ENCODE peak calls at places on chromosomes 11 and 22, in four cellular contexts. E is K562, M is HepG2, L is GM12878. A is an unnamed sample.

GRCh38 chr11:130178441-130178971 is 18.9 kb downstream of the ST14 start:
- DNase-seq in E (no peak), M (no peak), L (no peak), A (no peak)

GRCh38 chr22:37599161-37599560 is 9.5 kb upstream of the GGA1 start:
- DNase-seq in E (no peak), M (no peak), L (no peak), A (no peak)

GRCh38 chr11:93570759-93571413 is 27.7 kb upstream of the SMCO4 start:
- DNase-seq in E (no peak), M (peak; percentile 90), L (no peak), A (no peak)

GRCh38 chr11:5486003-5486402 is 2.5 kb upstream of the OR52D1 start:
- DNase-seq in E (no peak), M (no peak), L (no peak), A (no peak)

GRCh38 chr22:41935015-41935908 is 8.7 kb upstream of the TNFRSF13C start:
- DNase-seq in E (no peak), M (no peak), L (no peak), A (no peak)

GRCh38 chr22:47165998-47166397 is 403.5 kb downstream of the TBC1D22A start:
- DNase-seq in E (no peak), M (no peak), L (no peak), A (no peak)

GRCh38 chr11:15194671-15195415 is 80.1 kb downstream of the INSC start:
- DNase-seq in E (no peak), M (no peak), L (no peak), A (peak; percentile 2)

GRCh38 chr11:75035911-75036536 is 47.3 kb downstream of the NEU3 start:
- DNase-seq in E (no peak), M (no peak), L (no peak), A (no peak)

GRCh38 chr22:27113211-27114030 is 456.0 kb downstream of the MIAT start:
- DNase-seq in E (no peak), M (peak; percentile 63), L (no peak), A (no peak)

GRCh38 chr11:33779849-33780528 is 5.7 kb upstream of the FBXO3 start:
- DNase-seq in E (no peak), M (peak; percentile 11), L (no peak), A (no peak)

GRCh38 chr11:47003180-47003877 is 66.8 kb downstream of the CSTPP1 start:
- DNase-seq in E (peak; percentile 45), M (no peak), L (no peak), A (no peak)

GRCh38 chr22:46737976-46738641 is at the start of gene CERK:
- DNase-seq in E (peak; percentile 81), M (peak; percentile 36), L (no peak), A (peak; percentile 74)

GRCh38 chr11:9784602-9785315 is 120.9 kb downstream of the SWAP70 start:
- DNase-seq in E (peak; percentile 55), M (no peak), L (no peak), A (no peak)

GRCh38 chr11:125379565-125380343 is 116.3 kb downstream of the FEZ1 start:
- DNase-seq in E (no peak), M (no peak), L (no peak), A (no peak)

GRCh38 chr11:15843309-15843857 is 513.0 kb downstream of the SOX6 start:
- DNase-seq in E (no peak), M (no peak), L (no peak), A (no peak)

GRCh38 chr11:58498464-58498863 is 9.4 kb downstream of the OR5B21 start:
- DNase-seq in E (no peak), M (no peak), L (no peak), A (no peak)

GRCh38 chr11:35487532-35488078 is 37.8 kb downstream of the PAMR1 start:
- DNase-seq in E (no peak), M (peak; percentile 7), L (no peak), A (peak; percentile 39)

GRCh38 chr11:65224939-65225283 is 36.9 kb upstream of the POLA2 start:
- DNase-seq in E (peak; percentile 55), M (no peak), L (no peak), A (no peak)

GRCh38 chr22:24165673-24166072 is 15.6 kb upstream of the SUSD2 start:
- DNase-seq in E (no peak), M (no peak), L (no peak), A (no peak)

GRCh38 chr22:46381142-46381541 is 45.6 kb downstream of the TRMU start:
- DNase-seq in E (no peak), M (no peak), L (no peak), A (no peak)

GRCh38 chr22:29938285-29938693 is 55.3 kb downstream of the MTMR3 start:
- DNase-seq in E (no peak), M (no peak), L (peak; percentile 54), A (no peak)

GRCh38 chr11:71977743-71978418 is 20.8 kb upstream of the IL18BP start:
- DNase-seq in E (peak; percentile 37), M (peak; percentile 36), L (peak; percentile 30), A (peak; percentile 52)

GRCh38 chr11:69055598-69056516 is 7.1 kb downstream of the TPCN2 start:
- DNase-seq in E (no peak), M (no peak), L (peak; percentile 94), A (no peak)

GRCh38 chr22:27242111-27242436 is 559.5 kb downstream of the MN1 start:
- DNase-seq in E (no peak), M (no peak), L (no peak), A (no peak)

GRCh38 chr11:21289686-21290085 is 620.3 kb downstream of the NELL1 start:
- DNase-seq in E (no peak), M (no peak), L (no peak), A (no peak)

GRCh38 chr11:126393143-126393542 is 37.7 kb downstream of the ST3GAL4 start:
- DNase-seq in E (no peak), M (no peak), L (no peak), A (no peak)

GRCh38 chr11:398826-399225 is 4.8 kb downstream of the PKP3 start:
- DNase-seq in E (no peak), M (no peak), L (no peak), A (no peak)

GRCh38 chr11:86360775-86361395 is 13.8 kb upstream of the CCDC81 start:
- DNase-seq in E (no peak), M (peak; percentile 6), L (no peak), A (no peak)

GRCh38 chr22:46340676-46341075 is 5.2 kb downstream of the TRMU start:
- DNase-seq in E (no peak), M (no peak), L (no peak), A (no peak)

GRCh38 chr22:36239401-36240171 is at the start of gene APOL2:
- DNase-seq in E (peak; percentile 84), M (peak; percentile 94), L (peak; percentile 75), A (peak; percentile 83)

GRCh38 chr22:36236338-36237319 is 2.7 kb downstream of the APOL2 start:
- DNase-seq in E (no peak), M (no peak), L (no peak), A (no peak)

GRCh38 chr22:36237462-36238347 is 1.6 kb downstream of the APOL2 start:
- DNase-seq in E (no peak), M (no peak), L (no peak), A (no peak)

GRCh38 chr22:36238348-36239149 is 778 bp downstream of the APOL2 start:
- DNase-seq in E (peak; percentile 36), M (no peak), L (no peak), A (no peak)

GRCh38 chr22:36239150-36239400 is 252 bp downstream of the APOL2 start:
- DNase-seq in E (no peak), M (no peak), L (no peak), A (no peak)
- TF ChIP-seq CBX5 in E (no peak), M (no peak), L (no peak), A (no peak)

GRCh38 chr11:120332822-120333716 is 3.1 kb upstream of the ARHGEF12 start:
- DNase-seq in E (no peak), M (no peak), L (no peak), A (no peak)
- TF ChIP-seq CBX5 in E (no peak), M (no peak), L (no peak), A (no peak)

DNA sequence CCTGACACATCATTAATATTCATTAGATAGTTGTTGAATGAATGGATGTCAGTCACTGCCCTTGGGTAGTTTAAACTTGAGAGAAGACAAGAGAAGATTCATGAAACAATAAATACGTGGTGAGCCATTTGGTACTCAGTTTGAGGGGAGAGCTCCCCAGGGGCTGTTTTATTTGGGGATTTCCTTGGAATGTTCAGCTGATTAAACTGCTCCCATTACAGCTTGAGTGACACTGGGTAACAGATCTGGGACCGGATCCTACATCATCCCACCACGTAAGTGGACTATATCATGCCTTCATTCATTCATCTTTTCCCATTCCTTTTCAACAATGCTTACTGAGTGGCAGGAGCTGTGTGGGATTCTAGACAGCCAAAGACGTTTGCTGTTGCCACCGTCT is 162.0 kb downstream of the FAT3 start:
- DNase-seq in E (no peak), M (no peak), L (no peak), A (no peak)
- TF ChIP-seq CBX5 in E (no peak), M (no peak), L (no peak), A (no peak)

DNA sequence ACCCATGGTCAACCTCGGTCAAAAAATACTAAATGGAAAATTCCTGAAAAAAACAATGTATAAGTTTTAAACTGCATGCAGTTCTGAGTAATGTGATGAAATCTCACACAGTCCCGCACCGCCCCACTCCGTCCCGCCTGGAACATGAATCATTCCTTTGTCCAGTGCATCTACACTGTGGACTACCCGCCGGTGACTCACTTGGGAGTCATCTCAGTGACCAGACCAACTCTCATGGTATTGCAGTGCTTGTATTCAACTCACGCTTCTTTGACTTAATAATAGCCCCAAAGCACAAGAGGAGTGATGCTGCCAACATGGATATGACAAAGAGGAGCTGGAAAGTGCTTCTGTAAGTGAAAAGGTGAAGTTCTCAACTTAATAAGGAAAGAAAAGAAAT is 48.8 kb downstream of the ARHGAP32 start:
- DNase-seq in E (no peak), M (peak; percentile 97), L (no peak), A (peak; percentile 17)
- TF ChIP-seq CBX5 in E (no peak), M (peak; percentile 33), L (no peak), A (no peak)

GRCh38 chr11:107856180-107856980 is 2.2 kb downstream of the SLC35F2 start:
- DNase-seq in E (no peak), M (no peak), L (no peak), A (no peak)

GRCh38 chr11:107851704-107852315 is 6.8 kb downstream of the SLC35F2 start:
- DNase-seq in E (no peak), M (no peak), L (no peak), A (no peak)

GRCh38 chr11:107849791-107850190 is 8.8 kb downstream of the SLC35F2 start:
- DNase-seq in E (no peak), M (no peak), L (no peak), A (no peak)

GRCh38 chr11:107856981-107857517 is 1.5 kb downstream of the SLC35F2 start:
- DNase-seq in E (no peak), M (no peak), L (no peak), A (no peak)

GRCh38 chr11:107853070-107853469 is 5.5 kb downstream of the SLC35F2 start:
- DNase-seq in E (no peak), M (no peak), L (no peak), A (no peak)
- TF ChIP-seq CBX5 in E (no peak), M (no peak), L (no peak), A (no peak)

GRCh38 chr22:38733329-38734202 is 22.2 kb downstream of the SUN2 start:
- DNase-seq in E (peak; percentile 53), M (peak; percentile 16), L (no peak), A (no peak)
- TF ChIP-seq CBX5 in E (no peak), M (no peak), L (no peak), A (no peak)

A was measured in H1.